ENCODE peak calls at places on chromosomes 7 and 10, in seven cellular contexts. X is Ammon's horn, W is BE2C, L is testis, Z is H54, E is AG08395, P is glomerular endothelial cell. D is an unnamed sample.

GRCh38 chr10:61262486-61263261 is 190.5 kb downstream of the TMEM26 start:
- DNase-seq in X (no peak), L (no peak), Z (no peak), W (no peak), E (peak; percentile 59), P (no peak), D (no peak)

GRCh38 chr10:66925896-66926719 is at the start of gene LRRTM3:
- DNase-seq in L (peak; percentile 88), Z (peak; percentile 52), P (peak; percentile 14), W (peak; percentile 72), E (peak; percentile 70), X (peak; percentile 95), D (no peak)

GRCh38 chr7:145599376-145599775 is 517.2 kb upstream of the CNTNAP2 start:
- DNase-seq in Z (no peak), X (no peak), P (no peak), W (no peak), L (no peak), E (no peak), D (no peak)

GRCh38 chr10:132455441-132455971 is 58.5 kb downstream of the PWWP2B start:
- DNase-seq in Z (no peak), P (no peak), W (no peak), E (no peak), L (no peak), X (no peak), D (no peak)

GRCh38 chr7:111174476-111174875 is 83.5 kb downstream of the LRRN3 start:
- DNase-seq in X (no peak), W (no peak), E (no peak), P (no peak), L (no peak), Z (no peak), D (no peak)

GRCh38 chr10:84138478-84139125 is 707 bp upstream of the GHITM start:
- DNase-seq in E (peak; percentile 3), Z (no peak), X (no peak), W (no peak), P (no peak), L (peak; percentile 26), D (no peak)

GRCh38 chr10:63199716-63200115 is 66.6 kb downstream of the NRBF2 start:
- DNase-seq in E (no peak), L (no peak), Z (no peak), X (no peak), W (no peak), P (no peak), D (no peak)

GRCh38 chr10:29212597-29212996 is 76.3 kb upstream of the LYZL1 start:
- DNase-seq in W (no peak), Z (no peak), X (no peak), E (no peak), P (no peak), L (no peak), D (no peak)

GRCh38 chr7:85126383-85126782 is 60.5 kb downstream of the SEMA3D start:
- DNase-seq in L (no peak), Z (no peak), E (no peak), W (no peak), X (no peak), P (no peak), D (no peak)

GRCh38 chr10:76111986-76112825 is 680.8 kb downstream of the LRMDA start:
- DNase-seq in W (peak; percentile 72), Z (no peak), E (no peak), L (no peak), P (no peak), X (no peak), D (no peak)

GRCh38 chr10:91103384-91104184 is 116.9 kb upstream of the PCGF5 start:
- DNase-seq in E (no peak), X (no peak), P (no peak), L (no peak), Z (no peak), W (peak; percentile 80), D (no peak)

GRCh38 chr10:13791483-13791882 is 204.7 kb downstream of the PRPF18 start:
- DNase-seq in L (no peak), E (no peak), Z (no peak), W (no peak), P (no peak), X (peak; percentile 22), D (no peak)

GRCh38 chr10:125962200-125962599 is 65.8 kb downstream of the FANK1 start:
- DNase-seq in W (no peak), P (no peak), L (no peak), Z (no peak), X (no peak), E (no peak), D (no peak)

GRCh38 chr10:35696888-35697287 is 54.8 kb upstream of the FZD8 start:
- DNase-seq in W (no peak), P (no peak), L (no peak), Z (no peak), X (no peak), E (no peak), D (no peak)

GRCh38 chr7:46494441-46494840 is 573.4 kb upstream of the IGFBP3 start:
- DNase-seq in W (no peak), X (no peak), E (no peak), L (no peak), Z (no peak), P (no peak), D (no peak)

GRCh38 chr10:11149499-11149898 is 131.8 kb downstream of the CELF2 start:
- DNase-seq in Z (no peak), W (no peak), L (no peak), X (no peak), E (no peak), P (no peak), D (no peak)

GRCh38 chr10:30096564-30096963 is 37.2 kb upstream of the JCAD start:
- DNase-seq in Z (no peak), L (no peak), P (no peak), W (no peak), E (no peak), X (no peak), D (no peak)

GRCh38 chr7:5528071-5528814 is 104.6 kb upstream of the TNRC18 start:
- DNase-seq in W (peak; percentile 42), E (no peak), P (no peak), X (peak; percentile 33), L (no peak), Z (no peak), D (peak; percentile 77)

GRCh38 chr10:27482984-27483956 is 20.8 kb upstream of the RAB18 start:
- DNase-seq in W (no peak), X (no peak), Z (peak; percentile 15), L (no peak), P (no peak), E (peak; percentile 32), D (no peak)

D was measured in upper lobe of right lung.